ENCODE peak calls at places on chromosome 3, in five cellular contexts. Q is endothelial cell of umbilical vein, C is GM23248, N is left lung, M is cardiac muscle cell. E is an unnamed sample.
A peak's percentile ranks its signal among the peaks of the same experiment; 100 is the strongest.

GRCh38 chr3:156400735-156401134 is 154.2 kb downstream of the SSR3 start:
- DNase-seq in N (no peak), C (no peak), M (no peak), Q (no peak), E (no peak)

GRCh38 chr3:40771112-40771511 is 246.4 kb downstream of the ZNF621 start:
- DNase-seq in C (no peak), M (no peak), Q (no peak), N (no peak), E (no peak)

GRCh38 chr3:125461896-125462295 is 58.1 kb downstream of the SNX4 start:
- DNase-seq in Q (no peak), M (no peak), C (no peak), N (no peak), E (no peak)

GRCh38 chr3:125125822-125126245 is 70.0 kb upstream of the HEG1 start:
- DNase-seq in C (peak; percentile 93), M (peak; percentile 98), Q (no peak), N (no peak), E (no peak)

GRCh38 chr3:190701096-190701532 is 161.4 kb downstream of the GMNC start:
- DNase-seq in Q (peak; percentile 37), C (peak; percentile 69), N (peak; percentile 35), M (peak; percentile 71), E (no peak)

GRCh38 chr3:122959339-122959738 is 68.2 kb downstream of the SEMA5B start:
- DNase-seq in N (no peak), Q (no peak), C (no peak), M (no peak), E (no peak)

GRCh38 chr3:62178739-62179600 is 194.4 kb downstream of the FEZF2 start:
- DNase-seq in Q (no peak), M (no peak), C (no peak), N (no peak), E (no peak)

GRCh38 chr3:163476179-163476578 is 1602.1 kb downstream of the SI start:
- DNase-seq in C (no peak), Q (no peak), M (no peak), N (no peak), E (no peak)

GRCh38 chr3:106006001-106006400 is 137.2 kb upstream of the CBLB start:
- DNase-seq in N (no peak), M (peak; percentile 85), Q (no peak), C (peak; percentile 93), E (no peak)

GRCh38 chr3:103609472-103609871 is 1174.7 kb downstream of the ZPLD1 start:
- DNase-seq in N (no peak), M (no peak), Q (no peak), C (no peak), E (no peak)

GRCh38 chr3:133574260-133574881 is 885 bp downstream of the CDV3 start:
- DNase-seq in M (peak; percentile 74), C (peak; percentile 89), Q (peak; percentile 75), N (peak; percentile 80), E (no peak)

GRCh38 chr3:115077501-115078250 is 69.4 kb downstream of the ZBTB20 start:
- DNase-seq in N (no peak), Q (no peak), C (no peak), M (no peak), E (no peak)
- H3K4me1 ChIP-seq in N (no peaks in the 10 kb centered on the region), Q (peaks cover 7% of the 10 kb centered on the region), C (peaks cover 15% of the 10 kb centered on the region), M (no peaks in the 10 kb centered on the region), E (no peaks in the 10 kb centered on the region)

DNA sequence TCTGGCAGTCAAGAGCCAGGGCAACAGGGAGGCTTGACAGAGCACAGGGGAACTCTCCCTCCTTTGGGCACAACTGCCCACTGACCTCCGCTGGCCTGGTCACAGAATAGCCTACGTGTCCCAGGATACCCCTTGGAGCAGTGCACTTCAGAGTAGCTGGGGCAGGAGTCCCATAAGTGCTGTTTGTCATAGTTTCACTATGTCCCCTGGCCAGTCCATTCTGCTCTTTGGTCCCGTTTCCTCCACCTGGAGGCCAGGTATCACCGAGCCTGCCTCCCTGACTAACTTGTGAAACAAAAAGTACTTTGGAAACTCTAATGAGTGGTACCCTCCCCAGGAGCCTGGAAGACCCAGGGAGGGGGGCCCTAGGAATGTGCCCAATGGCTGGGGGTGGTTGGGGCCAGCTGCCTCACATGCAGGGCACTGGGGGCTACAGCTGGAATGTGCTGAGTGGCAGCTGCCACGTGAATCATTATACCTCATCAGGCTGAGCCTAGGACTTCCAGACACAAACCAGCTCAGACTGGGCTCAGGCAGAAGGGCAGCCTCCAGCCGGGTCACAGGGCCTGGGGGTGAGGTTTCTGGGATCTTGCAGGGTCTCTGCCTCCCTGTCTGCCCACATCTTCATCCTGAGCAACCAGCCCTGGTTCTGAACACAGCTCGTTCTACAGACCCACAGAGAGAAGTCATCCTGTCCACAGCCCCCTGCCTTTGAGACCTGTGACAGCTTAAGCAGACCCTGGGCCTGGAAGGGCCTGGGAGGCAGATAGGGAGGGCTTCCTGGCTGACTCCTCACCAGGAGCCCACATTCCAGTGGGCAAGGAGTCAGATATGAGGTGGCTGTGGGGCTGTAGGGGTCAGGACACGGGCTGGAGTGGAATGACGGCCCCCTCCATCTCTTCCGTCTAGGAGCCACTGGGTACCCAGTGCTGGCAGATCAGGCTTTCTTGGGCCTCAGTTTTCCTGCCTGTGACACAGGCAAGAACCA is 914 bp upstream of the PTH1R start:
- DNase-seq in M (no peak), Q (no peak), C (no peak), N (no peak), E (no peak)
- H3K27me3 ChIP-seq in M (no peaks in the 10 kb centered on the region), Q (peaks cover 18% of the 10 kb centered on the region), C (peaks cover 7% of the 10 kb centered on the region), N (peaks cover 7% of the 10 kb centered on the region), E (peaks cover 30% of the 10 kb centered on the region)

DNA sequence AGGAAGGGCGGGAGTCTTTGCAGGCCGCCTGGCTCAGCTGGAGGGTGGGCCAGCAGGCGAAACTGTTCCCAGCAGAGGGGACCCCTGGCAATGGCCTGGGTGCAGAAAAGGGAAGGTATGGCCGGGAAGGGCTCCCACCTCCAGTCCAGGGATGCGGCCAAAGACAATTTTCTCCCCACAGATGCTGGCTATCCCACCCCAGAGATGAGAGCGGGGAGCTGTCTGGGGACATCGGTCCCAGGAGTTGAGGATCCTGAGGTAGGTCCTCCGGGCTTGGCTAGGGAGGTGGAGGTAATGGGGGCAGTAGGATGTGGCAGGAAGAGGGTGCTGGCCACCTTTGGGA is 1.7 kb downstream of the SEMA3G start:
- DNase-seq in C (no peak), N (no peak), Q (no peak), M (no peak), E (no peak)
- H3K4me3 ChIP-seq in C (no peak overlapping the region), N (no peak overlapping the region), Q (no peak overlapping the region), M (no peak overlapping the region), E (no peak overlapping the region)

DNA sequence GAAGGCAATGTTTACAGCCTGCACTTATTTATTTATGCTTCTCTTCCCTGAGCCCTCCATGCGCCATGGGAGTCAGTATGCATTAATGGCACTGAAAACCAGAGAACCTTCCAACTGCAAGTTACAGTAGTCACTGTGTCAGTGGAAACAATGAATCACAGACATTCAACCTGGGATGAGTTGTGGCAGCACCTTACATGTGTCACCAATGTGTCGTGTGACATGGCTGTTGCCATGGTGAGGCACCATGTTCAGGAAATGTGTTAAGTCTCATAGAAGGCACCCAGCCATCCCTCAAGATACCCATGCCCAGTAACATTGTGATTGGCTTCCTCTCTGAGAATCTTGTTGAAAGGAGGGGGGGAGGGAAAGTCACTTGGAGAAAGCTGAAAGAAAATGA is 105.0 kb downstream of the FOXP1 start:
- DNase-seq in N (no peak), C (peak; percentile 63), M (no peak), Q (no peak), E (no peak)
- H3K4me1 ChIP-seq in N (no peaks in the 10 kb centered on the region), C (no peaks in the 10 kb centered on the region), M (no peaks in the 10 kb centered on the region), Q (no peaks in the 10 kb centered on the region), E (no peaks in the 10 kb centered on the region)

GRCh38 chr3:184506579-184506978 is 55.0 kb upstream of the EPHB3 start:
- DNase-seq in N (no peak), Q (peak; percentile 53), M (no peak), C (peak; percentile 51), E (no peak)

GRCh38 chr3:184502123-184502667 is 59.4 kb upstream of the EPHB3 start:
- DNase-seq in M (no peak), Q (no peak), N (no peak), C (no peak), E (no peak)

GRCh38 chr3:184503647-184504046 is 57.9 kb upstream of the EPHB3 start:
- DNase-seq in N (no peak), C (no peak), Q (no peak), M (no peak), E (no peak)

GRCh38 chr3:184505053-184505452 is 56.5 kb upstream of the EPHB3 start:
- DNase-seq in C (peak; percentile 49), M (peak; percentile 12), Q (no peak), N (no peak), E (no peak)

GRCh38 chr3:184505479-184505878 is 56.1 kb upstream of the EPHB3 start:
- DNase-seq in C (no peak), N (no peak), Q (no peak), M (no peak), E (no peak)
- H3K27me3 ChIP-seq in C (no peaks in the 10 kb centered on the region), N (no peaks in the 10 kb centered on the region), Q (peaks cover 13% of the 10 kb centered on the region), M (peaks cover 36% of the 10 kb centered on the region), E (no peaks in the 10 kb centered on the region)

DNA sequence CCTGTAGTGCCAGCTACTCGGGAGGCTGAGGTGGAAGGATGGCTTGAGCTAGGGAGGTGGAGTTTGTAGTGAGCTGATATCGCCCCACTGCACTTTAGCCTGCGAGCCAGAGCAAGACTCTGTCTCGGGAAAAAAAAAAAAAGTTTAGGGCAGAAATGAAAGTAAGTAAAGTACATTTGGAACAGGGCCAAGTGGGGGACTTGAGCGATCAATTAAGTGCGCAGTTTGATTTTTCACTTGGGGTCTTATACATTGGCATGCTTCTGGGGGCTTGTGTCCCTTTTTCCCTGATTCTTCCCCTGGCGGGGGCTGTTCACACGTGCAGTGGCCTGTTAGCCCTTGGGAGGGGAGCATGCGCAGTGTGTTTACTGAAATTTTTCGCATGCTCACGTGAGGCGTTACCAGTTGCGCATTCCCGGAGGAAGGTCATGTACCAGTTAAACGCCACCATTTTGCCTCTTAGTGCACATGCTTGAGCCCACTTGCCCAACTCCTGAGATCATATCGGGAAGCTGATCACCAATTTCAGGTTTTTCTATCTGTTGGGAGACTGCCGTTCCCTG is 42.0 kb downstream of the GALNT15 start:
- DNase-seq in M (no peak), C (no peak), N (no peak), Q (no peak), E (no peak)
- H3K4me3 ChIP-seq in M (no peak overlapping the region), C (no peak overlapping the region), N (no peak overlapping the region), Q (no peak overlapping the region), E (no peak overlapping the region)

DNA sequence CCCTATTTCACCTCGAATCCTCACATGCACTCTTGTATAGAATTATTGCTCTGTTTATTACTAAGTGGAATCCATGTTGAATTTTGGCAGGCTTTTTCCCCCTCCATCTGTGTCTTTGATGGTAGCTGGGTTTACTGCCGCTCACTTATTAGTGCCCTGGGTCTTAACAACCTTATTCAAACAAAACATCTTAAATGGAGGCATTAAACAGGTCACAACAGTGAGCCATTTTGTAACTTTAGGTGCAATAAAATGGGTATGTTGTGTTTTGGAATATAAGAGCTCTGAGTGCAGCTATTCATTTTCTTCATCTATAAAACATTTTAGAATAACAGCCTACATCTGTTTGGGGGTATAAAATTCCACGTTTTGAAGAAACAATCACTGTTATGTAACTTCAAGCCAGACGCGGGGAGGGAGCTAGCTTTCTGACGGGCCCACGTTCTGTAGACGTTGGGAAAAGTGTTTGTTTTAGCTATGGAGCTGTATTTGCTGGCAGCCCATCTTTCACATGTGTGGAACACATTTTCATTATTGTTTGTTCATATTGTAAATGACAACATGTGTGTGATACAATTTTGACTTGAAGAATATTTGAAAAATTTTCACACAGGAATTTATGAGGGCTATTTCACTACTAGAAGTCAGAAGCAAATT is 122.0 kb downstream of the SLC25A26 start:
- DNase-seq in C (no peak), M (no peak), Q (no peak), N (no peak), E (no peak)
- H3K4me1 ChIP-seq in C (peaks cover 11% of the 10 kb centered on the region), M (no peaks in the 10 kb centered on the region), Q (peaks cover 6% of the 10 kb centered on the region), N (no peaks in the 10 kb centered on the region), E (peaks cover 5% of the 10 kb centered on the region)